ENCODE peak calls at places on chromosomes 7 and 10, in five cellular contexts. E is K562, S is HepG2, Q is GM12878, C is GM12892. J is an unnamed sample.

GRCh38 chr7:117190746-117191435 is 132.0 kb downstream of the WNT2 start:
- DNase-seq in Q (no peak), C (no peak), S (no peak), E (no peak), J (no peak)

GRCh38 chr10:103682042-103682441 is 173.3 kb downstream of the SH3PXD2A start:
- DNase-seq in S (no peak), Q (no peak), E (no peak), C (no peak), J (no peak)

GRCh38 chr10:60735244-60735643 is 43.0 kb upstream of the CDK1 start:
- DNase-seq in C (no peak), S (no peak), E (no peak), Q (no peak), J (no peak)

GRCh38 chr10:97121084-97121483 is 64.7 kb downstream of the SLIT1 start:
- DNase-seq in E (no peak), C (no peak), S (no peak), Q (no peak), J (no peak)

GRCh38 chr7:48628950-48629349 is 295.4 kb upstream of the CDC14C start:
- DNase-seq in Q (no peak), C (no peak), S (no peak), E (no peak), J (no peak)

GRCh38 chr10:13120786-13121499 is 21.0 kb downstream of the OPTN start:
- DNase-seq in S (no peak), C (no peak), Q (no peak), E (no peak), J (no peak)

GRCh38 chr10:121084029-121084674 is 233.0 kb downstream of the WDR11 start:
- DNase-seq in C (no peak), Q (no peak), E (no peak), S (no peak), J (no peak)

GRCh38 chr10:118790058-118790457 is 35.3 kb upstream of the CACUL1 start:
- DNase-seq in S (no peak), C (no peak), Q (no peak), E (no peak), J (no peak)

GRCh38 chr10:89419548-89419947 is 5.2 kb downstream of the IFIT5 start:
- DNase-seq in Q (no peak), E (peak; percentile 24), S (no peak), C (no peak), J (no peak)

GRCh38 chr10:77392851-77393250 is 244.8 kb downstream of the KCNMA1 start:
- DNase-seq in E (no peak), S (no peak), C (no peak), Q (no peak), J (no peak)

GRCh38 chr7:13990319-13990983 is 985 bp upstream of the ETV1 start:
- DNase-seq in C (no peak), S (peak; percentile 0), E (no peak), Q (no peak), J (peak; percentile 16)

GRCh38 chr7:2519119-2519930 is at the start of gene LFNG:
- DNase-seq in S (peak; percentile 72), C (peak; percentile 100), E (peak; percentile 99), Q (peak; percentile 32), J (peak; percentile 100)

GRCh38 chr10:114526497-114527238 is 122.4 kb upstream of the AFAP1L2 start:
- DNase-seq in Q (peak; percentile 95), S (peak; percentile 88), C (peak; percentile 71), E (no peak), J (peak; percentile 63)
- TF ChIP-seq TAF1 in Q (peak; percentile 70), S (peak; percentile 90), C (peak; percentile 66), E (no peak), J (peak; percentile 73)

DNA sequence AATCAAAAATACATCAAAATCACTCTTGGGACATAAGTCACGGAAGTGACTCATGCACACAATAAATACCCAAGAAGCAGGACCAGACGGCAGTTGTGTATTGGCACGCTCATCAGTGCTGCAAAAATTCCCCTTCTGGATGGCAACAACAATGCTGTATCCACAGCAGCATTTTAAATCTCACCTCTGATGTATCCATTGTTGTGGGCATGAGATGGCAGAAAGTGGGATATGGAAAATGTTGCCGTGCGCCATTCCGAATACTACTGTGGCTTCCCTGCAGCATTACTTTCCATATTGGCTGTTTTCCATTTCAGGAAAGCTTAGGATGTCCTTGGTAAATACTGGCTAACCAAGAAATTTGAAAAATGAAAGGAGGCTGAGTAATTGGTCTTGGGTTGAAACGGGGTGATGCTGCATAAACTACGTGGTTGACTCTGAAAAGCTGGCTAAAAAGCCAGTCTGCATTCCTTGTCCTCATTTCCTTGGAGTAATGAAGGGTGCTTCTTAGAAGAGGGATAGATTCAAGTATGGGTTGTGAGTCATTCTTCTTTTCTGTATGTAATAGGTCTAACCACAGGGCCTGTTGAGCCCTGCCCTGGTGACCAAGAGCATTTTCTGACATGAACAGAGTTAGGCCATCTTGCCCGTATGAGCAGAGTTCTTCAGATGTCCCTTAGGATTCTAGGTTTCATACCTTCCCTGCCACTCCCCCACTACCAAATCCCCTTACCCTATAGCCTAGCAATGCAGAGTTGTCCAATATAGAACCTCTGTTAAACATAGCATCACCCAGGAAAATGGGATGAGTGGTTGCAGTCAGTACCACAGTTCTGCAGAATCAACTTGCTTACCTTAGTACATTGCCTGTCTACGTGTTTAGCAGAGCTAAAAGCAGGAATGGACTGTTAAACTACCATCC is 36.3 kb upstream of the TOMM7 start:
- DNase-seq in S (no peak), Q (no peak), C (no peak), E (no peak), J (no peak)
- TF ChIP-seq POLR2AphosphoS5 in S (no peak), Q (no peak), C (peak; percentile 64), E (peak; percentile 29), J (peak; percentile 42)

GRCh38 chr7:44044315-44045225 is at the start of gene DBNL:
- DNase-seq in C (peak; percentile 87), Q (peak; percentile 45), E (peak; percentile 82), S (peak; percentile 79), J (peak; percentile 88)
- TF ChIP-seq POLR2A in C (peak; percentile 90), Q (peak; percentile 97), E (peak; percentile 96), S (peak; percentile 71), J (peak; percentile 93)

GRCh38 chr7:24755541-24756416 is 1.5 kb downstream of the GSDME start:
- DNase-seq in S (peak; percentile 80), Q (peak; percentile 84), E (no peak), C (peak; percentile 37), J (no peak)

GRCh38 chr7:24756989-24757798 is at the start of gene GSDME:
- DNase-seq in Q (no peak), S (peak; percentile 58), C (peak; percentile 53), E (peak; percentile 60), J (peak; percentile 62)

GRCh38 chr7:24757799-24758275 is 573 bp upstream of the GSDME start:
- DNase-seq in S (peak; percentile 18), E (no peak), Q (no peak), C (no peak), J (no peak)

GRCh38 chr7:24756545-24756988 is 697 bp downstream of the GSDME start:
- DNase-seq in S (no peak), C (no peak), E (no peak), Q (no peak), J (no peak)

GRCh38 chr7:24755096-24755495 is 2.2 kb downstream of the GSDME start:
- DNase-seq in E (no peak), C (no peak), Q (no peak), S (no peak), J (no peak)
- TF ChIP-seq TAF1 in E (no peak), C (no peak), Q (no peak), S (no peak), J (no peak)

DNA sequence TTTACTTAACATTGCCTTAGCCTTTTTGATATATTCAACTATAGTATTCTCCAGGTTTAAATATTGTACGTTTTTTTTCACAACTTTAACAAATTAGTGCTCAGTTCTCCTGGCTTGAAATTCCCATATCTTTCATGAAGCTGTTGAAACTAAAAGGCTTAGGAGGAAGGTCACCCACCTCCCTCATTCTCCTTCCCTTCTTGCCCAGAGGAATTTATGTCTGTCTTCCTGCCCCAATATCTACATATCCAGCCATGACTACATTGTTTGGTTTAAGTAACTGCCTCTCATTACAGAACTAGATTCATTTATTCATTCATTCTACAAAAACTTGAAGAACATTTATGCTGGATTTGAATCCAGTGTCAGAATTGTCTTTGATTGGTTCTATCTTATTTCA is 254.8 kb upstream of the C7orf33 start:
- DNase-seq in E (no peak), S (no peak), Q (no peak), C (no peak), J (no peak)
- TF ChIP-seq POLR2AphosphoS5 in E (no peak), S (no peak), Q (no peak), C (no peak), J (no peak)

GRCh38 chr10:101031128-101031795 is at the start of the genes PDZD7 and SFXN3:
- DNase-seq in E (peak; percentile 97), C (peak; percentile 98), Q (peak; percentile 48), S (peak; percentile 79), J (peak; percentile 98)

GRCh38 chr10:101030492-101031127 is 319 bp downstream of the PDZD7 start:
- DNase-seq in Q (no peak), E (no peak), C (no peak), S (no peak), J (no peak)

GRCh38 chr10:101032637-101033201 is 1.7 kb downstream of the SFXN3 start:
- DNase-seq in S (peak; percentile 44), Q (no peak), E (no peak), C (no peak), J (no peak)

GRCh38 chr10:101029520-101030309 is 1.2 kb downstream of the PDZD7 start:
- DNase-seq in C (no peak), S (no peak), E (peak; percentile 42), Q (no peak), J (no peak)

DNA sequence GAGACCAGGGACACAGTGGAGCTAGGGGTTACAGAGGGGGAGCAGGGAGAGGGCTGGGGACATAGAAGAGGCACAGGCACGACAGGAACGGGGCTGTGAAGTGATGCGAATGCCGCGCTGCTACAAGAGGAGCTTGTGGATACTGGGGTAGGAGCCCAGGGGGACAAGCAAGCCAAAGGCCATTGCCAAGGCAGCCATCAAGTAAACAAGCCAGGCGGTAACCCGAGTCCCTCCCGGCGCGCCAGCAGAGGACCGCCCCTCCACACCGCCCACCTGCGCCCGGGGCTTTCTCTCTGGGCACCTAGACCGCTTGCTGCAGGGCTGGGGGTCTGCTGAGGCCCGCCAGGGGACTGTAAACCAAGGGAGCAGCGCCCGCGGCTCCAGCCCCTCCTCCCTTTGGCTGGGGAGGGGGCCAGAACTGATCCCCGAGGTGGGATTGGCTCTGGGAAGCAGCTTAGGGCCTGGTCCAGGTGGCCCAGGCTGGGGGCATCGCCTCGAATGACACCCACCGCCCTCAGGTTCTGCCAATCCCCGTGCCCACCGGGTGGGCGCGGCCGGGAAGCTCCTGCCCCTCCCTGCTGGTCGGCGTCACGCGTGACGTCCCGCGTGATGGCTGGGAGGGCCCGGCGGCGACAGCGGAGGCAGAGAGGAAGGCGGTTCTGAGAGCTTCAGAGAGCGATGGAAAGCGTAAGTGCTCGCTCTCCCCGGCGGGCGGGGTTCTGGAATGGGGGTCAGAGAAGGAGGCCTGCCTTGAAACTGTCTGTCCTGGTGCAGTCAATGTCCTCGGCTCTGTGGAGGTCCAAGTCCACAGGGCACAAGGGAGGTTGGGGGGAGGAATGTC is 982 bp downstream of the SFXN3 start:
- DNase-seq in Q (no peak), C (peak; percentile 65), S (peak; percentile 49), E (no peak), J (no peak)
- TF ChIP-seq POLR2A in Q (no peak), C (no peak), S (no peak), E (no peak), J (no peak)

GRCh38 chr10:106500041-106500440 is 664.5 kb downstream of the SORCS1 start:
- DNase-seq in C (no peak), E (no peak), S (no peak), Q (no peak), J (no peak)
- TF ChIP-seq TAF1 in C (no peak), E (no peak), S (no peak), Q (no peak), J (no peak)

GRCh38 chr7:42292991-42293521 is 56.0 kb upstream of the GLI3 start:
- DNase-seq in S (no peak), C (no peak), Q (no peak), E (no peak), J (no peak)
- TF ChIP-seq POLR2AphosphoS5 in S (no peak), C (no peak), Q (no peak), E (no peak), J (no peak)

J was measured in GM12891.